ENCODE peak calls at places on chromosomes 6 and 20, in eight cellular contexts. R, K, F, G, J, L, D and Z are unnamed samples.

GRCh38 chr6:166627875-166628849 is 1.1 kb upstream of the RPS6KA2 start:
- DNase-seq in D (peak; percentile 58), F (peak; percentile 78), L (peak; percentile 94), K (peak; percentile 91), G (no peak), R (peak; percentile 54), J (peak; percentile 79), Z (no peak)

GRCh38 chr6:142500265-142500786 is 198.5 kb downstream of the ADGRG6 start:
- DNase-seq in K (no peak), F (no peak), J (no peak), G (no peak), D (no peak), L (no peak), R (no peak), Z (no peak)

GRCh38 chr6:133340557-133340956 is 99.4 kb downstream of the EYA4 start:
- DNase-seq in G (no peak), F (no peak), K (no peak), L (no peak), J (no peak), R (no peak), D (no peak), Z (no peak)

GRCh38 chr20:9500121-9500911 is 14.1 kb upstream of the LAMP5 start:
- DNase-seq in G (no peak), J (no peak), R (no peak), L (no peak), K (no peak), F (no peak), D (no peak), Z (no peak)

GRCh38 chr6:158972241-158973233 is 27.5 kb downstream of the RSPH3 start:
- DNase-seq in R (no peak), J (no peak), F (peak; percentile 72), D (no peak), K (no peak), L (no peak), G (no peak), Z (no peak)

GRCh38 chr6:149723262-149723661 is 5.4 kb upstream of the LATS1 start:
- DNase-seq in G (no peak), L (no peak), J (no peak), K (no peak), F (no peak), D (no peak), R (no peak), Z (no peak)

GRCh38 chr20:20593447-20594170 is 118.8 kb downstream of the RALGAPA2 start:
- DNase-seq in L (no peak), D (no peak), G (no peak), J (peak; percentile 22), R (peak; percentile 42), F (peak; percentile 91), K (no peak), Z (no peak)

GRCh38 chr6:142079130-142079529 is 53.6 kb upstream of the GJE1 start:
- DNase-seq in L (no peak), F (no peak), K (no peak), D (no peak), G (no peak), R (no peak), J (no peak), Z (no peak)

GRCh38 chr6:160462551-160463109 is 114.5 kb downstream of the SLC22A3 start:
- DNase-seq in J (no peak), G (peak; percentile 74), D (no peak), R (no peak), L (no peak), K (no peak), F (no peak), Z (no peak)

GRCh38 chr20:57570898-57571297 is 10.0 kb downstream of the PCK1 start:
- DNase-seq in K (no peak), G (no peak), R (no peak), J (no peak), L (no peak), F (no peak), D (no peak), Z (no peak)

GRCh38 chr20:14700641-14700965 is 363.2 kb upstream of the FLRT3 start:
- DNase-seq in G (no peak), F (no peak), J (no peak), D (no peak), R (no peak), K (no peak), L (no peak), Z (no peak)

GRCh38 chr6:139372326-139373153 is 1.9 kb downstream of the CITED2 start:
- DNase-seq in G (no peak), J (no peak), F (no peak), D (no peak), L (no peak), R (no peak), K (no peak), Z (no peak)

GRCh38 chr6:8707369-8707768 is 272.0 kb upstream of the SLC35B3 start:
- DNase-seq in G (no peak), D (no peak), F (no peak), R (no peak), J (no peak), K (no peak), L (no peak), Z (no peak)

GRCh38 chr6:8710668-8711431 is 275.5 kb upstream of the SLC35B3 start:
- DNase-seq in R (no peak), D (no peak), K (no peak), J (no peak), G (no peak), F (no peak), L (no peak), Z (no peak)

GRCh38 chr6:8705435-8706020 is 270.2 kb upstream of the SLC35B3 start:
- DNase-seq in G (no peak), R (no peak), D (no peak), K (no peak), J (peak; percentile 60), F (no peak), L (no peak), Z (no peak)

GRCh38 chr6:8703059-8703458 is 267.7 kb upstream of the SLC35B3 start:
- DNase-seq in R (no peak), G (no peak), D (no peak), F (no peak), K (no peak), J (no peak), L (no peak), Z (no peak)

DNA sequence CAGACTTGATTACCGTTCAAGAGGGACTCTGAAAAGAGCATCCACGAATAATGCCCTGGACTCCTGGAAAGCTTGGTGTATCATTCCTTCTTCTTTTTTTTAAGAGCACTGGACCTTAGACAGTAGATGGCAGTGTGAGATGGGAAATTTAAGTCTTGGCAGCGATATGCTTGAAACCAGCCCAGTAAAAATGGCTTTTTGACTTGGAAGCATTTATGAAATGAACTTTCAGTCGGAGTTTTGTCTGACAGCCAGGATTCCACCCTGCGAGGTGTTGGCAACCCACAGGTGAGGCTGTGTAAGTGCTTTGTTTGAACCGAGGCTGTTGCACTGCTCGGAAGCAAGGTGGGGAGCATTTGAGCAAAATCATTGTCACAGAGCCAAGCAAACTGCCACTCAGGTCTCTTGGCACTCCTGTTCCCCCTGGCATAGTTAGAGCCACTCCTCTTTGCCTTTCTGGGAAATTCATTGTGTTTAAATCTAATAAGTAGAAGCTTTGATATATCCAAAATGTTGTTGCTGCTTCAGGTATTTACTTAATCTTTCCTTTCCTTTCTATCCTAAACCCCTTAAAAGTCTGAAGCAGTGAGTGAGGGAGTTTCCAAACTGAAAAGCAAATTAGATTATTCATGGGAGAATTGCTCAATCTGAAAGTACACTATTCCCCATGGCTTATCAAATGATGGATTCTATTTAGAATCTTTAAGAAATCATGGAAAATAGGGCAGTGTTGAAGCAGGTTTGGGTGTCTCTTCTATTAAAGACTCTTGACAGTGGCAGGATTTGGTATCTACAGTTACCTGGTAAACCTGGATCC is 272.8 kb upstream of the SLC35B3 start:
- DNase-seq in K (no peak), G (peak; percentile 5), R (no peak), J (peak; percentile 74), D (no peak), L (no peak), F (peak; percentile 39), Z (no peak)
- TF ChIP-seq CTCF in K (peak; percentile 38), G (peak; percentile 42), R (peak; percentile 63), J (peak; percentile 60), D (no peak), L (no peak), F (peak; percentile 58), Z (peak; percentile 85)

GRCh38 chr6:111804627-111805235 is 68.5 kb downstream of the FYN start:
- DNase-seq in L (no peak), F (no peak), D (no peak), G (peak; percentile 64), K (no peak), R (no peak), J (peak; percentile 10), Z (no peak)
- TF ChIP-seq CTCF in L (no peak), F (no peak), D (no peak), G (no peak), K (no peak), R (no peak), J (no peak), Z (peak; percentile 59)

GRCh38 chr6:113182370-113183141 is 674.6 kb upstream of the MARCKS start:
- DNase-seq in D (no peak), G (peak; percentile 38), R (no peak), F (no peak), K (no peak), L (no peak), J (no peak), Z (no peak)

GRCh38 chr6:113185299-113185698 is 671.8 kb upstream of the MARCKS start:
- DNase-seq in K (no peak), F (no peak), L (no peak), D (no peak), R (no peak), J (peak; percentile 37), G (no peak), Z (no peak)

GRCh38 chr6:113181164-113181563 is 676.0 kb upstream of the MARCKS start:
- DNase-seq in L (no peak), D (no peak), R (no peak), K (no peak), F (no peak), G (no peak), J (no peak), Z (no peak)

GRCh38 chr6:113184736-113185135 is 672.4 kb upstream of the MARCKS start:
- DNase-seq in J (peak; percentile 78), R (no peak), K (no peak), G (no peak), D (peak; percentile 14), F (no peak), L (no peak), Z (no peak)

DNA sequence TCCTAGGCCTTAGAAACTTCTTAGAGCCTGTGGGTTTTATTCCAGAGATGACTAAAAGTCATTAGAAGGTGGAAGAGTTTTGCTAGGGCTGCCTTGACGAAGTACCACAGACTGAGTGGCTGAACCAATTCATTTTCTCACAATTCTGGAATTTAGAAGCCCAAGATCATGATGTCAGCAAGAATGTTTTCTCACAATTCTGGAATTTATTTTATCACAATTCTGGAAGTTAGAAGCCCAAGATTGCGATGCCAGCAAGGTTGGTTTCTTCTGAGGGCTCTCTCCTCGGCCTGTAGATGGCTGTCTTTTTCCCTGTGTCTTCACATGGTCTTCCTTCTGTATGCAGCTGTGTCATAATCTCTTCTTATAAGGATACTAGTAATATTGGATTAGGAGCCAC is 672.9 kb upstream of the MARCKS start:
- DNase-seq in F (no peak), R (no peak), G (no peak), K (no peak), D (no peak), L (no peak), J (no peak), Z (no peak)
- TF ChIP-seq CTCF in F (no peak), R (no peak), G (no peak), K (no peak), D (no peak), L (no peak), J (no peak), Z (peak; percentile 62)

DNA sequence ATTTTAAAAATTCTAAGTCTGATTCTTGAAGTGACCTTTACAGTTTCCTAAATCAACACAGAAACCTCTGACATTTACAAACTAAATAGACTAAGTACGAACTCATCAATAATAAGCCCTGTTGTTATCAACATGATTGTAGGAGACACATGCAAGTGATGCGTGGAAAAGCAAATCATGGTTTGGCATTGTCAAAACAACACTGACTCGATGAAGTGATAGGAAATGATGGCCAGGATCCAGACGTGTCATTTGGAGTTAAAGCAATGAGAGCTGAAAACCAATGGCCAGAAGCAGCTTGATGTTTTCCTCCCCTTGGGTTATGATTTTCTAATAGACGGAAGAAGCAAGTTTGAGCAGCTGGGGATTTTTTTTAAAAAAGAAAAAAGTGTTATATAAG is 117.4 kb upstream of the FAM184A start:
- DNase-seq in R (no peak), F (no peak), K (no peak), D (no peak), L (no peak), G (no peak), J (no peak), Z (no peak)
- TF ChIP-seq CTCF in R (no peak), F (no peak), K (no peak), D (no peak), L (no peak), G (no peak), J (no peak), Z (no peak)